ENCODE peak calls at places on chromosomes 5 and 9, in eight cellular contexts. Y is AG04449, U is cardiac muscle cell, S is endothelial cell of umbilical vein, W is Peyer's patch, X is left ventricle myocardium inferior, A is DND-41, H is astrocyte. P is an unnamed sample.

GRCh38 chr5:72501475-72501874 is 5.7 kb downstream of the ZNF366 start:
- DNase-seq in Y (no peak), U (no peak), S (no peak), W (no peak), X (no peak), A (no peak), H (peak), P (no peak)

GRCh38 chr5:6745706-6746217 is 32.5 kb downstream of the TENT4A start:
- DNase-seq in Y (no peak), U (peak), S (peak), W (no peak), X (no peak), A (no peak), H (peak), P (peak)

GRCh38 chr9:133935328-133936040 is 56.6 kb downstream of the VAV2 start:
- DNase-seq in Y (no peak), U (no peak), S (peak), W (peak), X (peak), A (no peak), H (peak), P (no peak)

GRCh38 chr5:54440456-54440893 is 15.0 kb upstream of the HSPB3 start:
- DNase-seq in Y (no peak), U (no peak), S (no peak), W (no peak), X (no peak), A (peak), H (no peak), P (peak)

GRCh38 chr9:70409280-70409679 is 5.2 kb downstream of the KLF9 start:
- DNase-seq in Y (no peak), U (no peak), S (no peak), W (no peak), X (no peak), A (no peak), H (no peak), P (no peak)

GRCh38 chr9:131395027-131395744 is 1.3 kb downstream of the PRRC2B start:
- DNase-seq in Y (no peak), U (no peak), S (peak), W (peak), X (no peak), A (peak), H (no peak), P (peak)

GRCh38 chr5:23631283-23632045 is 124.1 kb downstream of the PRDM9 start:
- DNase-seq in Y (no peak), U (no peak), S (no peak), W (no peak), X (no peak), A (no peak), H (no peak), P (no peak)

GRCh38 chr9:121841771-121842611 is 190.6 kb downstream of the DAB2IP start:
- DNase-seq in Y (no peak), U (no peak), S (no peak), W (peak), X (no peak), A (no peak), H (peak), P (no peak)

GRCh38 chr5:17436345-17436744 is 61.7 kb upstream of the TAF11L2 start:
- DNase-seq in Y (no peak), U (no peak), S (peak), W (no peak), X (no peak), A (no peak), H (no peak), P (no peak)

GRCh38 chr5:100575815-100576214 is 40.6 kb downstream of the FAM174A start:
- DNase-seq in Y (no peak), U (no peak), S (peak), W (no peak), X (no peak), A (no peak), H (no peak), P (no peak)

GRCh38 chr5:173572431-173573125 is 43.9 kb downstream of the BOD1 start:
- DNase-seq in Y (no peak), U (no peak), S (no peak), W (no peak), X (no peak), A (no peak), H (no peak), P (no peak)

GRCh38 chr5:173574983-173575382 is 41.5 kb downstream of the BOD1 start:
- DNase-seq in Y (no peak), U (no peak), S (no peak), W (no peak), X (no peak), A (no peak), H (no peak), P (no peak)

GRCh38 chr5:173575985-173576384 is 40.5 kb downstream of the BOD1 start:
- DNase-seq in Y (no peak), U (no peak), S (no peak), W (no peak), X (no peak), A (no peak), H (no peak), P (no peak)

GRCh38 chr5:173570321-173571090 is 45.9 kb downstream of the BOD1 start:
- DNase-seq in Y (no peak), U (no peak), S (no peak), W (no peak), X (no peak), A (no peak), H (no peak), P (no peak)

GRCh38 chr5:173573126-173573960 is 43.1 kb downstream of the BOD1 start:
- DNase-seq in Y (no peak), U (peak), S (peak), W (peak), X (peak), A (peak), H (no peak), P (peak)
- H3K4me3 ChIP-seq in Y (peak), U (no peak), S (no peak), W (no peak), X (peak), A (no peak), H (peak), P (no peak)

GRCh38 chr9:136645343-136645902 is 17.3 kb upstream of the EGFL7 start:
- DNase-seq in Y (no peak), U (no peak), S (no peak), W (no peak), X (no peak), A (no peak), H (no peak), P (no peak)
- H3K4me3 ChIP-seq in Y (no peak), U (no peak), S (peak), W (no peak), X (peak), A (no peak), H (no peak), P (no peak)

GRCh38 chr9:124747065-124747464 is 24.0 kb downstream of the NR6A1 start:
- DNase-seq in Y (no peak), U (no peak), S (no peak), W (no peak), X (no peak), A (no peak), H (no peak), P (no peak)
- H3K4me3 ChIP-seq in Y (no peak), U (no peak), S (no peak), W (no peak), X (no peak), A (no peak), H (no peak), P (no peak)

GRCh38 chr5:145362261-145362660 is 472.9 kb downstream of the PRELID2 start:
- DNase-seq in Y (peak), U (no peak), S (peak), W (no peak), X (no peak), A (no peak), H (peak), P (no peak)
- H3K4me3 ChIP-seq in Y (no peak), U (no peak), S (no peak), W (no peak), X (no peak), A (no peak), H (peak), P (no peak)

DNA sequence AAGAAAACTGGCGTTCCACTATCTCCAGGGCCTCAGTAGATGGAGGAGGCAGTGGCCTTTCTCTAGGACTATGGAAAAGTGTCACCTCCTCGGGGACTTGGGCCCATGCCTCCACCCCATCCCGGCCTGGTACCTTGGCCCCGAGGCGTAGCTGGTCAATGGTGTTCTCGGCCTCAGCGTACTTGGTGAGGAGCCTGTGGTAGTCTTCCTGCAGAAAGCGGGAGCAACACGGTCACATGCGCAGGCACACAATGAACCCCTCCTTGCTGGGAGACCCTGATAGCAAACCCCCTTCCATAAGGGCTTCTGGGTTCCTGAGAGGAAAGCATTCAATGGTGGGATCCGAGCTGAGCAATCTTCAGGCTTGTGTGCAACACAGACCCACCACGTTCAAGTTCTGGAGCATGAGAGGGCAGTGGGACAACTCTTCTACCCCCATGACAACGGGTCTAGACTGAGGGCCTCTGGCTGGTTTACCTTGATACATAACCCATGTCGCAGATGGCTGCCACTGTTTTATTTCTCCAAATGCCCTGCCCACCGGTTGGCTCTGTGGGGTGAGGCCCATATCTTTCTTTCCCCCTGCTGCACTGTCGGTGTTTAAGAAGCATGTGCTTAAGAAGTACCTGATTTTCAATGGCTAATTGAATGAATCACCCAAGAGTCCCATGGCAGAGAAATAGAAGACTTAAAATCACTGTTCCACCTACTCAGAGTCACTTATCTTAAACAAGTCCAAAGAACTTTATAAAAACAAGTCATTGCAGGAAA is 13.6 kb downstream of the AKNA start:
- DNase-seq in Y (no peak), U (no peak), S (no peak), W (no peak), X (no peak), A (no peak), H (no peak), P (no peak)
- H3K4me3 ChIP-seq in Y (no peak), U (no peak), S (no peak), W (no peak), X (no peak), A (no peak), H (no peak), P (no peak)

DNA sequence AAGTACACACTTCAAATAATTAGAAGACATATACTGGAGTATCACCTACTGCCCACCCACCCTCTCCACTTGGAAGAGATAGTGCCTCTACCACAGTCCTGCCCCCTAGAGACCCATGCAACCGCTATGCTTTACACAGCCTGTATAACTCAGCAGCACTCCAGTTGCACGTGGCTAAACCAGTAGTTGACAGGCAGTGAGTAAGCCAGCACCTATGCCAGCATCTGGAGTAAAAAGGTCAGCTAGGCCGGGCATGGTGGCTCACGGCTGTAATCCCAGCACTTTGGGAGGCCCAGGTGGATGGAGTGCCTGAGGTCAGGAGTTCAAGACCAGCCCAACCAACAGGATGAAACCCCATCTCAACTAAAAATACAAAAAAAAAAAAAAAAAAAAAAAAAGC is 356.4 kb downstream of the NR2F1-AS1 start:
- DNase-seq in Y (no peak), U (no peak), S (no peak), W (no peak), X (no peak), A (no peak), H (no peak), P (no peak)
- H3K4me3 ChIP-seq in Y (no peak), U (no peak), S (no peak), W (no peak), X (no peak), A (no peak), H (no peak), P (no peak)

GRCh38 chr5:172117977-172118701 is 69.9 kb downstream of the STK10 start:
- DNase-seq in Y (no peak), U (no peak), S (no peak), W (peak), X (no peak), A (no peak), H (no peak), P (no peak)

GRCh38 chr5:172113036-172113435 is 75.0 kb downstream of the STK10 start:
- DNase-seq in Y (no peak), U (no peak), S (no peak), W (peak), X (peak), A (peak), H (peak), P (peak)

GRCh38 chr5:172115541-172115982 is 72.5 kb downstream of the STK10 start:
- DNase-seq in Y (no peak), U (no peak), S (no peak), W (no peak), X (no peak), A (peak), H (no peak), P (peak)

GRCh38 chr5:172110921-172111873 is 76.8 kb downstream of the STK10 start:
- DNase-seq in Y (no peak), U (no peak), S (peak), W (peak), X (no peak), A (peak), H (peak), P (peak)

DNA sequence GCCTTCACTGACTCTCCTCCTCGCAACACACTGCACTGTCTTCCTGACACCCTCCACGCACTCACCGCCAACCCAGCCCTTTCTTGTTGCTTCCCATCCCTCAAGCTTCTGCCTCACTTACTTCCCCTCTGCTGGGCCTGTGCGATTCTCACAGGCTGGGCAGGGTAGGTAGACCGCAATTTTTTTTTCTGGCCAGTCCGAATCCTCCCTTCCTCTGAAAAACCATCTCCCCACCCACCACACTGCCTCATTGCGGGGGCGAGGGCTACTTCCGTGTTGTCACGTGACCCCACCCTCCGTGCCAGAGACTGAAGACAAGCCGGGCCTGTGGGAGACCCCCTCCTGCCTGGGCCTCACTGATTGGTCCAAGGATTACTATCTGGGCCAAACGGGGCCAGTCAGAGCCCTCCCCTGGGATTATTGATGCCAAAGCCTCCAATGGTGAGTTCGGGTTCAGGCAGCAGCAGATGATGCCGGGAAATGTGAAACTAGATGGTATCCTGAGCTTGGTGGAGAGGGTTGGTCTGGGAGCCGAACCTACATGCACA is 73.1 kb downstream of the STK10 start:
- DNase-seq in Y (no peak), U (no peak), S (no peak), W (peak), X (peak), A (no peak), H (no peak), P (peak)
- H3K4me3 ChIP-seq in Y (no peak), U (no peak), S (no peak), W (no peak), X (no peak), A (no peak), H (no peak), P (peak)

DNA sequence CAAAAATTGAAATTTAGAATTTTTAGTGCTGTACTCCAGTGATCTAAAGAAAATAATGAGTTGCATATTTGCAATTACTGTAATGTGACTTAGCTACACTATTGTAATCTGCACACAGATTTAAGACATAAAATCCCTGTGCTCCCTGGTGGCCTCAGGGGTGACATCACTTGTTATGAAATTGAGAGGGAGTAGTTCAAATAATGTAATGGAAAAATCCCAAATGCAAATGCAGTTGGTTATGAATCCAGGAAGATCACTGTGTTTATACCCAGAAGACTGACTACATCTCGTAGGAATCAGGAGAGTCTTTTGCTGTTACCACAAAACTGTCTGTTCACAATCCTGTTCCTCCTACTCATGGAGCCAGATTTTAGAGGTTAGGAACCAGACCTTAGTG is 178.7 kb upstream of the FBXL17 start:
- DNase-seq in Y (peak), U (no peak), S (no peak), W (no peak), X (peak), A (no peak), H (peak), P (no peak)
- H3K4me3 ChIP-seq in Y (no peak), U (no peak), S (no peak), W (no peak), X (no peak), A (no peak), H (no peak), P (no peak)

DNA sequence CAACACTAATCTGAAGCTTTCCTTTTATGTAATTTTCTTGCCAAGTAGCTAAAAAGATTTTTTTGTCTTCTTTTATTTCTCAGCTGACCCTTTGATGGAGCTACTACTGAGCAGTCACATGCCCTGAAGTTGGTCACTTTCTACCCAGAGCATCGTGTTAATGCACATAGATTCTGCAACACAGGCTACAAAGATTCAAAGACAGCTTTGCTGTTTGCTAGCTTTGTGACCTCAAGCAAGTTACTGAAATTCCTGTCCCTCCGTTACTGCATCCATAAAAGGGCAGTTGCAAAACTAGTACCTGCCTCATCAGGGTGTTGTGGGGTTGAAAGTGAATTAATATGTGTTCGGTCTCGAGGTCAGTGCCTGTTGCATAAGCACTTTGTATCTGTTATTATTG is 179.9 kb downstream of the GAS1 start:
- DNase-seq in Y (no peak), U (no peak), S (no peak), W (no peak), X (no peak), A (no peak), H (peak), P (no peak)
- H3K4me3 ChIP-seq in Y (no peak), U (no peak), S (no peak), W (no peak), X (no peak), A (no peak), H (no peak), P (no peak)

P was measured in Jurkat, Clone E6-1.